ENCODE peak calls at places on chromosomes 12 and 14, in eight cellular contexts. D, I, O, F, V, X, M and G are unnamed samples.

GRCh38 chr12:96502477-96502876 is 13.1 kb downstream of the CFAP54 start:
- DNase-seq in V (no peak), M (no peak), I (no peak), D (no peak), X (no peak), F (peak), O (no peak), G (peak)

GRCh38 chr14:24678801-24679247 is 44.8 kb upstream of the GZMB start:
- DNase-seq in V (peak), X (peak), D (peak), I (peak), O (peak), F (peak), M (peak), G (peak)

GRCh38 chr12:106416273-106416672 is 58.7 kb downstream of the POLR3B start:
- DNase-seq in I (no peak), M (no peak), F (peak), X (peak), V (peak), O (peak), D (no peak), G (peak)

GRCh38 chr12:47105914-47106674 is 26.3 kb upstream of the AMIGO2 start:
- DNase-seq in M (no peak), X (no peak), I (no peak), F (no peak), V (no peak), O (no peak), D (no peak), G (no peak)

GRCh38 chr14:87522575-87522974 is 470.4 kb downstream of the GALC start:
- DNase-seq in X (no peak), D (no peak), V (no peak), F (peak), O (peak), M (no peak), I (no peak), G (no peak)

GRCh38 chr14:24839617-24840203 is 205.7 kb upstream of the GZMB start:
- DNase-seq in F (no peak), D (no peak), O (no peak), V (no peak), I (no peak), X (no peak), M (no peak), G (no peak)

GRCh38 chr12:66620703-66621102 is 58.2 kb downstream of the GRIP1 start:
- DNase-seq in V (no peak), F (no peak), M (no peak), O (no peak), D (no peak), I (no peak), X (no peak), G (no peak)

GRCh38 chr14:78424311-78424710 is 254.1 kb downstream of the NRXN3 start:
- DNase-seq in O (no peak), X (no peak), D (no peak), V (no peak), I (no peak), F (no peak), M (no peak), G (no peak)

GRCh38 chr14:99600232-99600888 is 3.6 kb downstream of the CCDC85C start:
- DNase-seq in M (no peak), I (no peak), F (no peak), X (no peak), V (no peak), D (no peak), O (no peak), G (no peak)

DNA sequence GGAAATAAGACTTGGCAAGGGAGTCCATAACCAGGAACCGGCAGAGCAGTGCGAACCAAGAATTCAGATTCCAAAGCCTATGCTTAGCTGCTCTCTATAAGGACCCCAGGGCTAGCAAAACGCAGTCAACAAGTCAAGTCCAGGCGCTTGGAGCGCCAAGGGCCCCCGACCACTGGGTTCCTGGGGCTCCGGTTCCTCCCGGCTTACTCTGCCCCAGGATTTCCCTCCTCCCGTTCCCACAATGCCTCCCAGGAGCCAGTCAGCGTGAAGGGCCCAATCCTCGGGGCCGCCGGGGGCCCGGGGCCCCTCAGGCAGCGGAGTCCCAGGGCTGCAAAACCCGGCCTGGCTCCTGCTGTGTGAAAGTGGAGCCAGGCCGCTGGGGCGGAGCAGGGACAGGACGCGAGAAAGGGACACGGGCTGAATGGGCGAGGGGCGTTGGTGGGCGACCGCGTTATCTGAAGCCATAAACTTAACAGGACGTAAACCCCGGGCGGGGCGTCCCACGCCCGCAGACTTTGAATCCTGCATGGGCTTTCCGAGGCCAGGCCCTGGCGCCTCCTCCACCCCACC is 1.5 kb downstream of the KRT8 start:
- DNase-seq in M (peak), D (peak), I (peak), O (peak), V (peak), F (peak), X (peak), G (peak)
- H3K4me3 ChIP-seq in M (peak), D (peak), I (peak), O (peak), V (peak), F (peak), X (peak), G (peak)

DNA sequence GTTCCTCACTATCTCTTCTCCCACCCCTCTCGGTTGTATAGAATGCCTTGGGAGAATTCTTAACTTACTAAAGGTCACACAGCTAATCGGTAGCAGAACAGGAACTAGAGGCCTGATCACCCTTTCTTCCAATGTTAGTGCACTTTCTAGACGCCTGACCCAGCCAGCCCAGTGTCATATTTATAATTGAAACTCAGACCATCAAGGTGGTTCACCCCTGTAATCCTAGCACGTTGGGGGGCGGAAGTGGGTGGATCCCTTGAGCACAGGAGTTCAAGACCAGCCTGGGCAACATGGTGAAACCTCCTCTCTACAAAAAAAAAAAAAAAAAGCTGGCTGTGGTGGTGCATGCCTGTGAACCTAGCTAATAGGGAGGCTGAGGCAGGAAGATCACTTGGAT is 1.8 kb downstream of the TIGAR start:
- DNase-seq in V (no peak), X (no peak), F (no peak), D (no peak), O (no peak), I (no peak), M (no peak), G (no peak)
- H3K4me3 ChIP-seq in V (no peak), X (no peak), F (no peak), D (no peak), O (no peak), I (no peak), M (no peak), G (no peak)

GRCh38 chr14:68967459-68967940 is 11.6 kb downstream of the ACTN1 start:
- DNase-seq in V (no peak), X (no peak), O (no peak), I (no peak), F (no peak), D (no peak), M (no peak), G (no peak)
- H3K4me3 ChIP-seq in V (no peak), X (no peak), O (no peak), I (peak), F (no peak), D (no peak), M (no peak), G (no peak)

GRCh38 chr14:93330609-93331000 is 2.2 kb downstream of the BTBD7 start:
- DNase-seq in F (no peak), V (no peak), O (no peak), M (no peak), I (no peak), D (no peak), X (no peak), G (no peak)
- H3K4me3 ChIP-seq in F (peak), V (no peak), O (no peak), M (no peak), I (no peak), D (no peak), X (no peak), G (no peak)

GRCh38 chr12:57340104-57340503 is 89.1 kb upstream of the STAC3 start:
- DNase-seq in O (no peak), I (no peak), M (peak), D (peak), X (peak), F (peak), V (peak), G (peak)

GRCh38 chr12:57342207-57342691 is 88.6 kb downstream of the R3HDM2 start:
- DNase-seq in M (peak), X (peak), V (peak), I (no peak), F (peak), D (peak), O (peak), G (peak)

GRCh38 chr12:57347284-57347683 is 83.6 kb downstream of the R3HDM2 start:
- DNase-seq in F (no peak), D (no peak), I (no peak), V (no peak), X (no peak), M (no peak), O (no peak), G (no peak)

GRCh38 chr12:57343703-57344378 is 87.0 kb downstream of the R3HDM2 start:
- DNase-seq in F (no peak), X (no peak), D (no peak), O (no peak), M (no peak), I (no peak), V (no peak), G (no peak)

GRCh38 chr12:57341275-57341990 is 89.4 kb downstream of the R3HDM2 start:
- DNase-seq in M (peak), V (no peak), F (no peak), I (no peak), O (no peak), X (peak), D (peak), G (no peak)
- H3K4me3 ChIP-seq in M (no peak), V (no peak), F (no peak), I (no peak), O (no peak), X (no peak), D (no peak), G (no peak)

GRCh38 chr12:132490481-132491348 is 764 bp downstream of the FBRSL1 start:
- DNase-seq in I (no peak), X (peak), V (peak), F (no peak), M (peak), O (no peak), D (peak), G (peak)

GRCh38 chr12:132489602-132490239 is at the start of gene FBRSL1:
- DNase-seq in O (peak), V (peak), M (peak), X (peak), F (peak), D (peak), I (peak), G (peak)

GRCh38 chr12:132492522-132492921 is 2.6 kb downstream of the FBRSL1 start:
- DNase-seq in F (no peak), V (no peak), O (no peak), D (no peak), I (no peak), M (no peak), X (no peak), G (no peak)

GRCh38 chr12:132491761-132492378 is 1.9 kb downstream of the FBRSL1 start:
- DNase-seq in D (no peak), M (no peak), O (no peak), X (no peak), I (no peak), V (no peak), F (no peak), G (no peak)

GRCh38 chr12:132491349-132491663 is 1.4 kb downstream of the FBRSL1 start:
- DNase-seq in X (no peak), V (no peak), I (no peak), F (no peak), D (no peak), M (no peak), O (no peak), G (no peak)
- H3K4me3 ChIP-seq in X (peak), V (peak), I (peak), F (peak), D (peak), M (peak), O (peak), G (peak)

DNA sequence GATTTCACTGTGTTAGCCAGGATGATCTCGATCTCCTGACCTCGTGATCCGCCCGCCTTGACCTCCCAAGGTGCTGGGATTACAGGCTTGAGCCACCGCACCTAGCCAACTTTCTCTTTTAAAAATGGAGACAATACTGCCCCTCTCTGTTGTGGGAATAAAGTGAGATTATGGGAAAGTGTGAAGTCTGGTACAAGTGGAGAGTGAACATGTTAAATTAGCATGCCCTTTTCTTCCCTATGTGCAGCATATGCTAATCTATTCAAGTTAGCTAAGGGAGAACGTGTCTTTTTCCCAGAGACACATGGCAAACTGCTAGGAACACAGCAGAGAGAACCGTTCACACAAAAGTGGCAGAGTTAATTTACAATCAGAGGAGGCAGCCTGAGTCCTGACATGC is 1.5 kb downstream of the COPS7A start:
- DNase-seq in O (no peak), X (no peak), F (no peak), D (no peak), V (no peak), I (no peak), M (no peak), G (no peak)
- H3K4me3 ChIP-seq in O (no peak), X (no peak), F (no peak), D (no peak), V (no peak), I (no peak), M (no peak), G (no peak)

GRCh38 chr12:123225443-123225842 is 7.5 kb downstream of the MPHOSPH9 start:
- DNase-seq in I (no peak), V (no peak), X (no peak), M (no peak), F (no peak), D (no peak), O (no peak), G (no peak)
- H3K4me3 ChIP-seq in I (no peak), V (no peak), X (no peak), M (no peak), F (no peak), D (no peak), O (no peak), G (no peak)